ENCODE peak calls at places on chromosomes 3 and 15, in ten cellular contexts. N is mammary epithelial cell; P is EL; O is GM19239; U is Daoy; Q is substantia nigra; Y is upper lobe of right lung; L is AG08395; C is activated CD4-positive, alpha-beta T cell treated with anti-CD3 and anti-CD28 coated beads for 4 hours; J is H7. B is an unnamed sample.

GRCh38 chr15:62888628-62889027 is 153.9 kb upstream of the TPM1 start:
- DNase-seq in P (peak), N (peak), C (no peak), U (peak), Q (no peak), O (no peak), Y (no peak), L (no peak), J (no peak), B (no peak)

GRCh38 chr3:42042747-42043115 is 48.4 kb upstream of the TRAK1 start:
- DNase-seq in Y (no peak), L (no peak), O (no peak), P (peak), J (no peak), Q (no peak), C (no peak), U (no peak), N (no peak), B (no peak)

GRCh38 chr15:81302605-81303204 is 21.2 kb downstream of the STARD5 start:
- DNase-seq in O (no peak), Q (no peak), Y (no peak), C (no peak), L (no peak), N (no peak), P (no peak), U (no peak), J (no peak), B (peak)

GRCh38 chr3:88863196-88863595 is 244.2 kb upstream of the EPHA3 start:
- DNase-seq in P (peak), J (no peak), U (no peak), N (no peak), O (no peak), L (peak), C (no peak), Q (no peak), Y (no peak), B (no peak)

GRCh38 chr3:178777718-178778411 is 241.6 kb downstream of the KCNMB2 start:
- DNase-seq in L (peak), O (no peak), N (peak), J (no peak), C (no peak), U (peak), P (peak), Q (no peak), Y (no peak), B (no peak)

GRCh38 chr3:10194328-10195071 is 29.8 kb downstream of the IRAK2 start:
- DNase-seq in P (no peak), C (peak), U (no peak), N (peak), L (no peak), J (no peak), Y (no peak), Q (peak), O (no peak), B (peak)

GRCh38 chr15:29986946-29987345 is 95.8 kb upstream of the GOLGA8J start:
- DNase-seq in P (no peak), C (no peak), J (no peak), Y (no peak), U (no peak), N (no peak), O (no peak), Q (no peak), L (no peak), B (no peak)

GRCh38 chr3:119292666-119293065 is 1.5 kb upstream of the ARHGAP31 start:
- DNase-seq in P (no peak), C (peak), L (no peak), Y (no peak), U (no peak), O (no peak), Q (no peak), J (no peak), N (no peak), B (no peak)

B was measured in Peyer's patch.